ENCODE peak calls at places on chromosomes 13 and 19, in ten cellular contexts. D is ovary, N is choroid plexus epithelial cell, O is keratinocyte, V is mucosa of descending colon, L is Peyer's patch, B is thoracic aorta, M is body of pancreas, J is fibroblast of mammary gland, W is heart left ventricle. R is an unnamed sample.

GRCh38 chr19:45470147-45471081 is 2.6 kb downstream of the FOSB start:
- DNase-seq in D (peak), N (peak), O (peak), V (peak), L (no peak), B (no peak), M (no peak), J (peak), W (no peak), R (no peak)

GRCh38 chr13:112931028-112931934 is 37.7 kb upstream of the MCF2L start:
- DNase-seq in D (no peak), N (peak), O (no peak), V (peak), L (no peak), B (no peak), M (peak), J (peak), W (no peak), R (no peak)

GRCh38 chr13:114151565-114152284 is 19.3 kb upstream of the RASA3 start:
- DNase-seq in D (no peak), N (no peak), O (no peak), V (peak), L (peak), B (no peak), M (no peak), J (peak), W (no peak), R (no peak)

GRCh38 chr19:48815870-48816501 is 5.2 kb upstream of the BCAT2 start:
- DNase-seq in D (no peak), N (peak), O (no peak), V (peak), L (no peak), B (no peak), M (peak), J (no peak), W (no peak), R (no peak)

GRCh38 chr19:56333506-56333905 is 18.9 kb upstream of the ZSCAN5A start:
- DNase-seq in D (no peak), N (peak), O (peak), V (no peak), L (peak), B (no peak), M (peak), J (peak), W (no peak), R (peak)

GRCh38 chr19:46697142-46697960 is 19.6 kb downstream of the PRKD2 start:
- DNase-seq in D (peak), N (peak), O (peak), V (peak), L (peak), B (peak), M (peak), J (peak), W (peak), R (no peak)

GRCh38 chr13:44648392-44649117 is 72.4 kb upstream of the TSC22D1 start:
- DNase-seq in D (no peak), N (peak), O (no peak), V (no peak), L (no peak), B (no peak), M (peak), J (peak), W (no peak), R (no peak)

GRCh38 chr19:48715681-48716171 is 3.8 kb downstream of the MAMSTR start:
- DNase-seq in D (peak), N (no peak), O (no peak), V (peak), L (no peak), B (no peak), M (no peak), J (peak), W (no peak), R (no peak)

GRCh38 chr19:46410205-46411087 is 2.9 kb downstream of the CCDC8 start:
- DNase-seq in D (no peak), N (no peak), O (no peak), V (no peak), L (no peak), B (no peak), M (no peak), J (no peak), W (no peak), R (no peak)

GRCh38 chr19:11377756-11378155 is 3.3 kb downstream of the SWSAP1 start:
- DNase-seq in D (no peak), N (peak), O (no peak), V (no peak), L (no peak), B (no peak), M (no peak), J (peak), W (no peak), R (no peak)

DNA sequence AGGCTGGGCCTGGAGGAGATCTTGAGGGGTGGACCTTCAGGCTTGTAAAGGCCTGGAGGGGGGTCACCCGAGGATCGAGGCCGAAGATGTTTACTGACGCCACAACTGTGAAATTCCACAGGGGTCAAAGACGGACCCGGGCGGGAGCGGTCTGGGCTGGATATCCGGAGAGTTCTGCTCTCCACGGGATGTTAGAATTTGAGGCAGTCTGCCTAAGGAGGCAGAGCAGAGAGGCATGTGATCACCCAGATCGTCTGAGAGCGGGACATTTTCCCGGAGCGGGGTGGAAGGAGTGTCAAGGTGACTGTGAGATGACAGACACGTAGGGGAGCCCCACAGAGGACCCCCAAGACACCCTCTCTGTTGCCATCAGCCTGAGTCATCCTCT is 13.2 kb downstream of the KLHL26 start:
- DNase-seq in D (peak), N (peak), O (no peak), V (no peak), L (no peak), B (no peak), M (peak), J (peak), W (peak), R (no peak)
- H3K4me3 ChIP-seq in D (peak), N (peak), O (no peak), V (no peak), L (no peak), B (peak), M (no peak), J (no peak), W (no peak), R (no peak)

DNA sequence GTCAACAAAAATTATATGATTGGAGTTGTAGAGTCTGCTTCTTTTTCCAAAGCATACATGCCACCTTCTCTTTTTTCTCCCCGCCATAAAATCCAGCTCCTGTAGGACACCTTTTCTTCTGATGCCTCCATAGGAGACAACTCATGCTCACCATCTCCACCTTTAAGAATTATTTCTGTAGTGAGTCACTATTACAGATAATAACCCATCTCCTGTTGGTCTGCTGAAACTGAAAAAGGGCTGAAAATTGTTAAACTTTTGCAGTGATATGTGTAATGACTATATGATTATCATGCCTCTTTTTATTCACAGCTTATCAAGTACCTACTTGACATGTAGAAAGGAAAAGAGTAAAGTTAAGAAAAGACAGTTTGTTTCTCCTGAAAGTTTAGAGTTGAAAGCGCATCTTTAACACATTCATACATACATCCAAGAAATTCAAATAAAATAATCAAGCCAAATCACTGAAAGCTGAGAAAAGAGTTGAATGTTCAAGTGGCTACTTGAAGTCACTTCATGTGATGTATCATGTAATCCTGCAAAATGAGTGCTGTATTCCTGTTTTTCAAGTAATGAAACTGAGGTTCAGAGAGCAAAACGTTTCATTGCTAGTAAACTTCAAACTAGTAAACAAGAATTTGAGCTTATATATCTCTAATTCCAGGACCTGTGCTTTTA is 35.5 kb upstream of the LPAR6 start:
- DNase-seq in D (no peak), N (no peak), O (no peak), V (no peak), L (no peak), B (no peak), M (no peak), J (no peak), W (no peak), R (peak)
- TF ChIP-seq CTCF in D (no peak), N (no peak), O (no peak), V (no peak), L (no peak), B (no peak), M (no peak), J (no peak), W (no peak), R (no peak)

DNA sequence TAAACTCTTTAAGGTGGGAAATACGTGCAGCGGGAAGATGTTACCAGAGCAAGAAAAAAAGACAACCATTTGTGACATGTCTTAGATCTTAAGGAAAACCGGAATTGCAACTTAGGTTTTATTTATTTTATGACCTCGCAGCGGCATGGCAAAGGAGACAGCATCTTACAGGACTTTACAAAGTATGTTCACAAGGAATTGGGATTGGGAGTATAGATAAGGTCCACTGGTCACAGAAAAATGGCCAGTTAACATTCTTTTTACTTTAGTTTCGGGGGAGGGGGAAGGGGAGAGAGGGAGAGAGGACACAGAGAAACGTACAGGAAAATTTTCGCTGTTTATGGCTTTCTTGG is 104.5 kb upstream of the DIAPH3 start:
- DNase-seq in D (no peak), N (no peak), O (no peak), V (no peak), L (no peak), B (no peak), M (no peak), J (no peak), W (no peak), R (peak)
- H3K4me3 ChIP-seq in D (peak), N (peak), O (peak), V (no peak), L (peak), B (peak), M (peak), J (no peak), W (no peak), R (peak)

GRCh38 chr13:100454876-100455275 is 133.7 kb downstream of the GGACT start:
- DNase-seq in D (no peak), N (peak), O (peak), V (no peak), L (no peak), B (no peak), M (no peak), J (peak), W (no peak), R (no peak)
- TF ChIP-seq CTCF in D (no peak), N (no peak), O (no peak), V (no peak), L (no peak), B (no peak), M (no peak), J (no peak), W (no peak), R (no peak)

R was measured in LNCaP clone FGC.